ENCODE peak calls at places on chromosomes 11 and 22, in five cellular contexts. One of them, this sample, is unnamed.

GRCh38 chr22:32378703-32379272 is 21.1 kb downstream of the RFPL3 start:
- DNase-seq in effector memory CD8-positive, alpha-beta T cell: no peak
- DNase-seq in stimulated activated CD4-positive, alpha-beta T cell treated with anti-CD3 and anti-CD28 coated beads, Interleukin-1b, Interleukin-23, amount 100 ng/mL, for 24 hours: no peak
- DNase-seq in NCI-H774: no peak
- DNase-seq in astrocyte of the cerebellum: no peak
- DNase-seq in this sample: no peak

GRCh38 chr11:119062779-119063178 is 4.8 kb upstream of the VPS11 start:
- DNase-seq in effector memory CD8-positive, alpha-beta T cell: no peak
- DNase-seq in stimulated activated CD4-positive, alpha-beta T cell treated with anti-CD3 and anti-CD28 coated beads, Interleukin-1b, Interleukin-23, amount 100 ng/mL, for 24 hours: no peak
- DNase-seq in NCI-H774: no peak
- DNase-seq in astrocyte of the cerebellum: no peak
- DNase-seq in this sample: no peak

GRCh38 chr11:95154514-95154913 is 64.9 kb downstream of the ENDOD1 start:
- DNase-seq in effector memory CD8-positive, alpha-beta T cell: peak
- DNase-seq in stimulated activated CD4-positive, alpha-beta T cell treated with anti-CD3 and anti-CD28 coated beads, Interleukin-1b, Interleukin-23, amount 100 ng/mL, for 24 hours: peak
- DNase-seq in NCI-H774: peak
- DNase-seq in astrocyte of the cerebellum: peak
- DNase-seq in this sample: no peak

GRCh38 chr11:28017816-28018215 is 90.1 kb downstream of the KIF18A start:
- DNase-seq in effector memory CD8-positive, alpha-beta T cell: no peak
- DNase-seq in stimulated activated CD4-positive, alpha-beta T cell treated with anti-CD3 and anti-CD28 coated beads, Interleukin-1b, Interleukin-23, amount 100 ng/mL, for 24 hours: no peak
- DNase-seq in NCI-H774: no peak
- DNase-seq in astrocyte of the cerebellum: no peak
- DNase-seq in this sample: no peak

GRCh38 chr11:36110698-36111410 is 167.0 kb downstream of the LDLRAD3 start:
- DNase-seq in effector memory CD8-positive, alpha-beta T cell: no peak
- DNase-seq in stimulated activated CD4-positive, alpha-beta T cell treated with anti-CD3 and anti-CD28 coated beads, Interleukin-1b, Interleukin-23, amount 100 ng/mL, for 24 hours: no peak
- DNase-seq in NCI-H774: no peak
- DNase-seq in astrocyte of the cerebellum: no peak
- DNase-seq in this sample: no peak

GRCh38 chr22:44587004-44587793 is 89.2 kb upstream of the RTL6 start:
- DNase-seq in effector memory CD8-positive, alpha-beta T cell: no peak
- DNase-seq in stimulated activated CD4-positive, alpha-beta T cell treated with anti-CD3 and anti-CD28 coated beads, Interleukin-1b, Interleukin-23, amount 100 ng/mL, for 24 hours: no peak
- DNase-seq in NCI-H774: peak
- DNase-seq in astrocyte of the cerebellum: peak
- DNase-seq in this sample: no peak

GRCh38 chr22:35140879-35141745 is 75.2 kb downstream of the ISX start:
- DNase-seq in effector memory CD8-positive, alpha-beta T cell: no peak
- DNase-seq in stimulated activated CD4-positive, alpha-beta T cell treated with anti-CD3 and anti-CD28 coated beads, Interleukin-1b, Interleukin-23, amount 100 ng/mL, for 24 hours: no peak
- DNase-seq in NCI-H774: no peak
- DNase-seq in astrocyte of the cerebellum: no peak
- DNase-seq in this sample: no peak

GRCh38 chr11:60118333-60118732 is 29.9 kb downstream of the MS4A2 start:
- DNase-seq in effector memory CD8-positive, alpha-beta T cell: no peak
- DNase-seq in stimulated activated CD4-positive, alpha-beta T cell treated with anti-CD3 and anti-CD28 coated beads, Interleukin-1b, Interleukin-23, amount 100 ng/mL, for 24 hours: no peak
- DNase-seq in NCI-H774: no peak
- DNase-seq in astrocyte of the cerebellum: no peak
- DNase-seq in this sample: no peak

GRCh38 chr11:71446150-71446549 is 2.0 kb downstream of the DHCR7 start:
- DNase-seq in effector memory CD8-positive, alpha-beta T cell: no peak
- DNase-seq in stimulated activated CD4-positive, alpha-beta T cell treated with anti-CD3 and anti-CD28 coated beads, Interleukin-1b, Interleukin-23, amount 100 ng/mL, for 24 hours: no peak
- DNase-seq in NCI-H774: no peak
- DNase-seq in astrocyte of the cerebellum: no peak
- DNase-seq in this sample: no peak

GRCh38 chr11:720642-721346 is 14.8 kb downstream of the EPS8L2 start:
- DNase-seq in effector memory CD8-positive, alpha-beta T cell: peak
- DNase-seq in stimulated activated CD4-positive, alpha-beta T cell treated with anti-CD3 and anti-CD28 coated beads, Interleukin-1b, Interleukin-23, amount 100 ng/mL, for 24 hours: no peak
- DNase-seq in NCI-H774: no peak
- DNase-seq in astrocyte of the cerebellum: no peak
- DNase-seq in this sample: peak

GRCh38 chr22:41178425-41178975 is 26.6 kb upstream of the L3MBTL2 start:
- DNase-seq in effector memory CD8-positive, alpha-beta T cell: no peak
- DNase-seq in stimulated activated CD4-positive, alpha-beta T cell treated with anti-CD3 and anti-CD28 coated beads, Interleukin-1b, Interleukin-23, amount 100 ng/mL, for 24 hours: no peak
- DNase-seq in NCI-H774: no peak
- DNase-seq in astrocyte of the cerebellum: no peak
- DNase-seq in this sample: no peak

GRCh38 chr11:6319879-6320410 is 356 bp downstream of the CAVIN3 start:
- DNase-seq in effector memory CD8-positive, alpha-beta T cell: no peak
- DNase-seq in stimulated activated CD4-positive, alpha-beta T cell treated with anti-CD3 and anti-CD28 coated beads, Interleukin-1b, Interleukin-23, amount 100 ng/mL, for 24 hours: no peak
- DNase-seq in NCI-H774: peak
- DNase-seq in astrocyte of the cerebellum: peak
- DNase-seq in this sample: no peak

GRCh38 chr11:8365542-8365941 is 101.9 kb upstream of the LMO1 start:
- DNase-seq in effector memory CD8-positive, alpha-beta T cell: no peak
- DNase-seq in stimulated activated CD4-positive, alpha-beta T cell treated with anti-CD3 and anti-CD28 coated beads, Interleukin-1b, Interleukin-23, amount 100 ng/mL, for 24 hours: no peak
- DNase-seq in NCI-H774: no peak
- DNase-seq in astrocyte of the cerebellum: no peak
- DNase-seq in this sample: no peak

GRCh38 chr22:35376728-35377472 is 4.0 kb upstream of the HMOX1 start:
- DNase-seq in effector memory CD8-positive, alpha-beta T cell: no peak
- DNase-seq in stimulated activated CD4-positive, alpha-beta T cell treated with anti-CD3 and anti-CD28 coated beads, Interleukin-1b, Interleukin-23, amount 100 ng/mL, for 24 hours: no peak
- DNase-seq in NCI-H774: peak
- DNase-seq in astrocyte of the cerebellum: peak
- DNase-seq in this sample: no peak

GRCh38 chr22:46542011-46542985 is 4.9 kb upstream of the CELSR1 start:
- DNase-seq in effector memory CD8-positive, alpha-beta T cell: peak
- DNase-seq in stimulated activated CD4-positive, alpha-beta T cell treated with anti-CD3 and anti-CD28 coated beads, Interleukin-1b, Interleukin-23, amount 100 ng/mL, for 24 hours: peak
- DNase-seq in NCI-H774: no peak
- DNase-seq in astrocyte of the cerebellum: no peak
- DNase-seq in this sample: peak

GRCh38 chr22:29146771-29147170 is 58.9 kb upstream of the EMID1 start:
- DNase-seq in effector memory CD8-positive, alpha-beta T cell: no peak
- DNase-seq in stimulated activated CD4-positive, alpha-beta T cell treated with anti-CD3 and anti-CD28 coated beads, Interleukin-1b, Interleukin-23, amount 100 ng/mL, for 24 hours: no peak
- DNase-seq in NCI-H774: no peak
- DNase-seq in astrocyte of the cerebellum: no peak
- DNase-seq in this sample: no peak

GRCh38 chr11:65506316-65506769 is 7.5 kb downstream of the MALAT1 start:
- DNase-seq in effector memory CD8-positive, alpha-beta T cell: peak
- DNase-seq in stimulated activated CD4-positive, alpha-beta T cell treated with anti-CD3 and anti-CD28 coated beads, Interleukin-1b, Interleukin-23, amount 100 ng/mL, for 24 hours: no peak
- DNase-seq in NCI-H774: no peak
- DNase-seq in astrocyte of the cerebellum: no peak
- DNase-seq in this sample: no peak

This sample was measured in activated T-helper 9 cell treated with anti-CD3 and anti-CD28 coated beads, Interleukin-2, amount 50 U/mL, for 16 hours.